ENCODE peak calls at places on chromosomes 3 and 15, in nine cellular contexts. K is left ventricle myocardium inferior, L is A549, C is neuronal stem cell, S is Peyer's patch, A is endothelial cell of umbilical vein, B is psoas muscle, Q is MM.1S, N is hepatocyte. G is an unnamed sample. For H3K4me1, the result is how much of the 10 kb centered on the place peaks cover.

GRCh38 chr15:70061086-70061370 is 36.7 kb downstream of the TLE3 start:
- DNase-seq in K (no peak), L (no peak), C (no peak), S (no peak), A (no peak), B (no peak), Q (no peak), N (no peak), G (no peak)

GRCh38 chr3:147712357-147712756 is 303.2 kb downstream of the ZIC1 start:
- DNase-seq in K (no peak), L (no peak), C (no peak), S (no peak), A (no peak), B (no peak), Q (no peak), N (no peak), G (no peak)

GRCh38 chr3:181103605-181104004 is 114.1 kb upstream of the DNAJC19 start:
- DNase-seq in K (no peak), L (peak), C (peak), S (no peak), A (no peak), B (no peak), Q (peak), N (peak), G (no peak)

GRCh38 chr15:68536331-68537095 is 42.3 kb upstream of the CORO2B start:
- DNase-seq in K (no peak), L (no peak), C (no peak), S (no peak), A (no peak), B (no peak), Q (no peak), N (no peak), G (no peak)

GRCh38 chr3:13161021-13161759 is 88.0 kb upstream of the IQSEC1 start:
- DNase-seq in K (no peak), L (no peak), C (no peak), S (no peak), A (no peak), B (no peak), Q (no peak), N (no peak), G (no peak)

GRCh38 chr15:74202461-74203401 is at the start of gene STRA6:
- DNase-seq in K (no peak), L (peak), C (peak), S (no peak), A (no peak), B (no peak), Q (no peak), N (peak), G (no peak)

GRCh38 chr3:132062535-132062934 is 27.7 kb upstream of the CPNE4 start:
- DNase-seq in K (no peak), L (no peak), C (no peak), S (no peak), A (no peak), B (no peak), Q (no peak), N (no peak), G (no peak)

GRCh38 chr15:25798207-25798931 is 64.8 kb downstream of the ATP10A start:
- DNase-seq in K (no peak), L (no peak), C (no peak), S (no peak), A (no peak), B (no peak), Q (no peak), N (no peak), G (no peak)

GRCh38 chr15:59918994-59919951 is 84.8 kb upstream of the FOXB1 start:
- DNase-seq in K (no peak), L (peak), C (no peak), S (no peak), A (peak), B (no peak), Q (no peak), N (peak), G (peak)

GRCh38 chr3:177835008-177835407 is 637.7 kb upstream of the TBL1XR1 start:
- DNase-seq in K (no peak), L (peak), C (no peak), S (no peak), A (peak), B (no peak), Q (no peak), N (no peak), G (no peak)

GRCh38 chr15:60384052-60384451 is 13.7 kb downstream of the ANXA2 start:
- DNase-seq in K (no peak), L (no peak), C (no peak), S (no peak), A (peak), B (no peak), Q (no peak), N (no peak), G (no peak)

GRCh38 chr3:176927985-176928931 is 269.0 kb downstream of the TBL1XR1 start:
- DNase-seq in K (no peak), L (no peak), C (no peak), S (no peak), A (no peak), B (no peak), Q (no peak), N (no peak), G (no peak)

GRCh38 chr15:48671381-48672022 is 26.0 kb upstream of the FBN1 start:
- DNase-seq in K (peak), L (no peak), C (no peak), S (no peak), A (no peak), B (peak), Q (no peak), N (no peak), G (no peak)

GRCh38 chr3:149004622-149005021 is 13.3 kb downstream of the GYG1 start:
- DNase-seq in K (no peak), L (no peak), C (no peak), S (no peak), A (no peak), B (peak), Q (no peak), N (no peak), G (no peak)

GRCh38 chr3:184832044-184832443 is 20.1 kb downstream of the VPS8 start:
- DNase-seq in K (no peak), L (no peak), C (no peak), S (no peak), A (no peak), B (no peak), Q (no peak), N (no peak), G (no peak)

GRCh38 chr15:92611995-92612745 is 43.4 kb downstream of the FAM174B start:
- DNase-seq in K (no peak), L (peak), C (no peak), S (peak), A (no peak), B (no peak), Q (no peak), N (no peak), G (no peak)

GRCh38 chr15:35713733-35714132 is 167.8 kb upstream of the DPH6 start:
- DNase-seq in K (no peak), L (no peak), C (no peak), S (no peak), A (peak), B (no peak), Q (no peak), N (no peak), G (no peak)

GRCh38 chr15:36571301-36571700 is 8.1 kb upstream of the CDIN1 start:
- DNase-seq in K (no peak), L (no peak), C (no peak), S (no peak), A (no peak), B (no peak), Q (no peak), N (no peak), G (no peak)

GRCh38 chr3:197752107-197752506 is 2.4 kb downstream of the FYTTD1 start:
- DNase-seq in K (no peak), L (no peak), C (no peak), S (no peak), A (no peak), B (no peak), Q (no peak), N (no peak), G (no peak)

GRCh38 chr15:33639968-33640367 is 328.3 kb upstream of the CHRM5 start:
- DNase-seq in K (no peak), L (no peak), C (no peak), S (no peak), A (no peak), B (no peak), Q (no peak), N (no peak), G (no peak)

GRCh38 chr3:53161820-53162671 is 1.0 kb downstream of the PRKCD start:
- DNase-seq in K (peak), L (peak), C (no peak), S (peak), A (peak), B (no peak), Q (peak), N (peak), G (no peak)

GRCh38 chr3:48598323-48599076 is 3.4 kb upstream of the COL7A1 start:
- DNase-seq in K (peak), L (peak), C (no peak), S (peak), A (no peak), B (peak), Q (no peak), N (peak), G (no peak)
- H3K4me1 ChIP-seq in K (half or more), L (under half), C (under half), S (under half), A (under half), B (half or more), Q (under half), N (under half), G (under half)

GRCh38 chr3:17062736-17063135 is 178.0 kb downstream of the PLCL2 start:
- DNase-seq in K (no peak), L (no peak), C (no peak), S (no peak), A (no peak), B (no peak), Q (no peak), N (no peak), G (no peak)
- H3K27ac ChIP-seq in K (peak), L (no peak), C (no peak), S (no peak), A (no peak), B (peak), Q (no peak), N (no peak), G (no peak)

GRCh38 chr3:64225695-64226499 is 631 bp upstream of the PRICKLE2 start:
- DNase-seq in K (no peak), L (no peak), C (no peak), S (no peak), A (no peak), B (no peak), Q (peak), N (no peak), G (no peak)
- H3K4me3 ChIP-seq in K (peak), L (peak), C (peak), S (no peak), A (peak), B (peak), Q (peak), N (no peak), G (no peak)

GRCh38 chr3:186173202-186173815 is 64.4 kb upstream of the ETV5 start:
- DNase-seq in K (no peak), L (no peak), C (no peak), S (no peak), A (no peak), B (no peak), Q (no peak), N (no peak), G (no peak)

GRCh38 chr3:186168976-186169375 is 60.1 kb upstream of the ETV5 start:
- DNase-seq in K (no peak), L (no peak), C (no peak), S (no peak), A (no peak), B (no peak), Q (no peak), N (no peak), G (no peak)

GRCh38 chr3:186171528-186171927 is 62.6 kb upstream of the ETV5 start:
- DNase-seq in K (no peak), L (no peak), C (no peak), S (no peak), A (no peak), B (no peak), Q (no peak), N (no peak), G (no peak)

GRCh38 chr3:186170516-186170915 is 61.6 kb upstream of the ETV5 start:
- DNase-seq in K (no peak), L (no peak), C (no peak), S (no peak), A (no peak), B (no peak), Q (peak), N (no peak), G (no peak)

GRCh38 chr3:186172353-186172752 is 63.5 kb upstream of the ETV5 start:
- DNase-seq in K (no peak), L (no peak), C (no peak), S (no peak), A (no peak), B (no peak), Q (no peak), N (no peak), G (no peak)
- H3K4me1 ChIP-seq in K (under half), L (under half), C (under half), S (under half), A (under half), B (under half), Q (under half), N (under half), G (under half)

GRCh38 chr3:46895204-46895660 is 17.7 kb downstream of the PTH1R start:
- DNase-seq in K (peak), L (peak), C (no peak), S (peak), A (peak), B (peak), Q (peak), N (peak), G (peak)
- H3K27ac ChIP-seq in K (peak), L (no peak), C (no peak), S (no peak), A (no peak), B (no peak), Q (no peak), N (no peak), G (no peak)

DNA sequence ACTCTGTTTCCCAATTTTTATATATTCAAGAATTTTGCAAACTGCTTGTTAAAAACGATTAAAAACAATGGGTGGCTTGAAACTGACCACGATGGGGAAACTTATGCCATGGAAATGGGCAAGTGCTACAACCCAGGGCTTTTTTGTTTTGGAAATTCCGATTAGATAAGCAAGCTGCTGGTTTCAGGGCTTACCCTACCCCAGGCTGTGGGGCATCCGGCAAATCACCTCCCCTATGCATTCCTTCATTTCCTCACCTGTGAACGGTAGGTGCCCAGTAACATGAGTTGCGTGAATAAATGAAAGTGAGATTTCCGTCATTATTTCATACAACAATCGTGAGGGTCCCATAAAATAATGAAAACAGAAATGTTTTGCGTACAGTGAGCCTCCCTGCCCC is 34.3 kb downstream of the ST6GAL1 start:
- DNase-seq in K (no peak), L (no peak), C (no peak), S (no peak), A (no peak), B (no peak), Q (no peak), N (no peak), G (no peak)
- H3K4me3 ChIP-seq in K (no peak), L (no peak), C (no peak), S (no peak), A (no peak), B (no peak), Q (no peak), N (no peak), G (no peak)

GRCh38 chr3:155847993-155848392 is 6.2 kb downstream of the SLC33A1 start:
- DNase-seq in K (no peak), L (no peak), C (no peak), S (no peak), A (no peak), B (no peak), Q (no peak), N (no peak), G (no peak)
- H3K4me1 ChIP-seq in K (half or more), L (under half), C (under half), S (under half), A (under half), B (under half), Q (under half), N (under half), G (under half)

DNA sequence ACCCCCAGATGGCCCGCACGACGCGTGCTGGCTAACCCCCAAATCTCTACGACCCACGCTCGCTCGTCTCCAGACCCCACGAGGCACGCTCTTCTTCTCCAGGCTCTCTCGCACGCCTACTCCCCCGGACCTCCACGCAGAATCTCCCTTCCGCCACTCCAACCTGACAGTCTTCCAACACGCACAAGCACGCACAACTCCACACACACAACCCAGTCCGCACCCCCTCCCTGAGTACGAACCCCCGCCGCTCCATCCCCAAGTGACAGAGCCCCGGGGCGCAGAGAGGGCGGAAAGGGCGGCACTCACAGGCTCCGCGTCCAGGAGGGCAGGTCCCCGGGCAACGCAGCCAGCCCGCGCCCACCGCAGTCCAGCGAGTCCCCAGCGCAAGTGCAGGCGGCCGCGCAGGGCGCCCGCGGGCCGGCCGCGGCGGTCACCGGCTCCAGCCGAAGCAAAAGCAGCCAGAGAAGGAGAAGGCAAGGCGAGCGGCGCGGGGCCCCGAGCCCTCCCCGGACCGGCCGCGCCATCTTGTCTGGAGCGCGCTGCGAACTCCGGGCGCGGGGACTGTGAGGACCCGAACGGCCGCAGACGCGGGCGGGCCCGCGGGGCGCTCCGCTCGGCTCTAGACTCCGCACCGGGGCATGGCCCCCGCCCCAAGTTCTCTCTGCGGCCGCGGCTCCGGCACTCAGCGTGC is 794 bp downstream of the LRIG1 start:
- DNase-seq in K (peak), L (no peak), C (no peak), S (peak), A (no peak), B (peak), Q (no peak), N (peak), G (no peak)
- H3K27ac ChIP-seq in K (peak), L (peak), C (peak), S (peak), A (peak), B (peak), Q (no peak), N (peak), G (no peak)

DNA sequence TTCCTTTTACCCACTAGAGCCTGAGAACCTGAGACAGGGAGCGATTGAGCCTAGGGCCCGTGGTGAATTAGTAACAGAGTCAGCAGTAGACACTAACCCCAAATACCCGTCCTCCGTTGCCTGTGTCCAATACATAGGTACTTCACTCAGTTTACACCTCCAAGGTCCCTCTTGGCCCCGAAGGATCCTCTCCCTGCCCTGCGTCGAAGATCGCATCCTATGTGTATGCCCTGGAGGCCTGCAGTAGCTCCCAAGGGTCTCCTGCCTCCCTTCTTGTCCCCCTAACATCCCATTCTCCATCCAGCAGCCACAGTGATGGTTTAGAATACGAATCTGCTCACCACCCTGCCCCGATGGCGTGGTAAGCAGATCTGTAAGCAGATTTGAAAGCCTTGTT is 67.0 kb downstream of the ISG20 start:
- DNase-seq in K (no peak), L (no peak), C (no peak), S (peak), A (no peak), B (no peak), Q (no peak), N (no peak), G (no peak)
- H3K4me3 ChIP-seq in K (peak), L (peak), C (no peak), S (peak), A (no peak), B (peak), Q (no peak), N (peak), G (peak)

G was measured in Panc1.